ENCODE peak calls at places on chromosomes 16 and 17, in seven cellular contexts. D, T, I, B, Q, H and X are unnamed samples.

GRCh38 chr16:16083421-16084156 is 134.2 kb downstream of the ABCC1 start:
- DNase-seq in H (no peak), T (no peak), I (no peak), B (no peak), Q (no peak), D (no peak), X (no peak)

GRCh38 chr16:88854306-88855111 is 2.2 kb downstream of the GALNS start:
- DNase-seq in T (no peak), H (no peak), D (no peak), I (no peak), Q (peak), B (no peak), X (no peak)

GRCh38 chr16:30715777-30716445 is 16.9 kb downstream of the SRCAP start:
- DNase-seq in T (no peak), B (no peak), D (no peak), Q (peak), I (no peak), H (no peak), X (no peak)

GRCh38 chr16:56933828-56934598 is 2.1 kb downstream of the HERPUD1 start:
- DNase-seq in Q (no peak), T (no peak), B (peak), D (no peak), H (no peak), I (no peak), X (no peak)

GRCh38 chr17:38727661-38728220 is 2.4 kb upstream of the CISD3 start:
- DNase-seq in Q (no peak), B (no peak), H (no peak), D (no peak), I (no peak), T (no peak), X (no peak)

GRCh38 chr16:11621539-11621919 is 34.8 kb upstream of the LITAF start:
- DNase-seq in T (no peak), Q (no peak), B (no peak), I (no peak), D (no peak), H (no peak), X (no peak)

GRCh38 chr17:885971-886571 is 93.5 kb downstream of the NXN start:
- DNase-seq in D (peak), T (peak), H (no peak), B (peak), I (no peak), Q (no peak), X (no peak)

GRCh38 chr17:45149669-45150603 is 1.7 kb downstream of the HEXIM1 start:
- DNase-seq in H (peak), T (peak), B (peak), Q (peak), D (peak), I (no peak), X (no peak)

GRCh38 chr17:60577147-60577925 is 22.7 kb upstream of the PPM1D start:
- DNase-seq in D (no peak), T (peak), H (no peak), Q (no peak), B (peak), I (no peak), X (no peak)

GRCh38 chr16:89357055-89357454 is 133.3 kb downstream of the ANKRD11 start:
- DNase-seq in I (no peak), D (no peak), B (no peak), Q (no peak), H (no peak), T (no peak), X (no peak)

GRCh38 chr16:15574614-15574948 is 68.4 kb downstream of the MARF1 start:
- DNase-seq in D (no peak), H (no peak), B (no peak), I (no peak), Q (no peak), T (no peak), X (no peak)

GRCh38 chr17:64166876-64167275 is 36.9 kb upstream of the ERN1 start:
- DNase-seq in D (no peak), B (no peak), H (no peak), Q (no peak), T (no peak), I (no peak), X (no peak)

GRCh38 chr16:81678326-81679095 is 100.6 kb upstream of the PLCG2 start:
- DNase-seq in Q (no peak), I (no peak), T (no peak), D (no peak), H (no peak), B (no peak), X (no peak)

GRCh38 chr17:30173649-30174048 is 57.0 kb downstream of the NSRP1 start:
- DNase-seq in I (no peak), H (no peak), T (no peak), D (no peak), B (no peak), Q (no peak), X (no peak)

GRCh38 chr16:55491691-55492090 is 12.7 kb downstream of the MMP2 start:
- DNase-seq in H (no peak), B (no peak), Q (no peak), D (no peak), I (no peak), T (no peak), X (no peak)

GRCh38 chr17:58517928-58518609 is 3.6 kb upstream of the MTMR4 start:
- DNase-seq in I (peak), Q (peak), H (peak), B (peak), T (peak), D (peak), X (peak)

GRCh38 chr17:42286411-42287295 is 1.6 kb upstream of the STAT5A start:
- DNase-seq in Q (peak), T (no peak), D (no peak), H (no peak), I (no peak), B (no peak), X (no peak)

GRCh38 chr16:67537270-67537635 is 8.6 kb downstream of the RIPOR1 start:
- DNase-seq in H (peak), T (peak), Q (peak), D (no peak), I (no peak), B (peak), X (no peak)

GRCh38 chr17:4858880-4859260 is 25.7 kb downstream of the MINK1 start:
- DNase-seq in H (no peak), Q (no peak), I (no peak), T (peak), B (peak), D (no peak), X (no peak)

GRCh38 chr16:85718682-85719081 is 29.9 kb upstream of the GINS2 start:
- DNase-seq in T (no peak), B (peak), I (no peak), Q (no peak), H (peak), D (no peak), X (no peak)

GRCh38 chr16:4266372-4266771 is 6.5 kb downstream of the TFAP4 start:
- DNase-seq in H (no peak), B (no peak), T (no peak), I (no peak), Q (no peak), D (no peak), X (no peak)

GRCh38 chr16:65196696-65197095 is 74.8 kb upstream of the CDH11 start:
- DNase-seq in B (no peak), T (no peak), H (no peak), D (no peak), Q (no peak), I (no peak), X (no peak)

GRCh38 chr16:1974157-1975070 is 2.6 kb downstream of the TBL3 start:
- DNase-seq in I (no peak), D (no peak), T (no peak), B (no peak), H (no peak), Q (no peak), X (no peak)

GRCh38 chr17:27569257-27569722 is 61.7 kb upstream of the LGALS9 start:
- DNase-seq in D (no peak), Q (peak), H (peak), B (peak), T (no peak), I (no peak), X (no peak)

GRCh38 chr17:21019976-21020575 is 22.7 kb downstream of the USP22 start:
- DNase-seq in H (peak), B (peak), I (no peak), Q (peak), D (no peak), T (no peak), X (no peak)

GRCh38 chr16:74607967-74608356 is 1.0 kb upstream of the GLG1 start:
- DNase-seq in D (no peak), B (no peak), H (peak), Q (no peak), T (no peak), I (no peak), X (no peak)

GRCh38 chr17:39823407-39824054 is 40.6 kb downstream of the IKZF3 start:
- DNase-seq in H (peak), B (no peak), T (no peak), D (no peak), Q (no peak), I (no peak), X (no peak)

GRCh38 chr16:1514507-1514906 is 19.0 kb upstream of the TMEM204 start:
- DNase-seq in I (no peak), B (no peak), D (no peak), Q (no peak), H (no peak), T (no peak), X (no peak)

GRCh38 chr16:21685034-21685455 is 21.3 kb downstream of the OTOA start:
- DNase-seq in H (peak), I (no peak), Q (no peak), B (no peak), T (no peak), D (no peak), X (no peak)

GRCh38 chr17:67491009-67491677 is 114.1 kb downstream of the PITPNC1 start:
- DNase-seq in D (peak), H (peak), T (peak), B (peak), I (peak), Q (peak), X (peak)

GRCh38 chr17:550041-550398 is 164.6 kb downstream of the VPS53 start:
- DNase-seq in D (no peak), B (no peak), I (no peak), T (no peak), Q (no peak), H (no peak), X (no peak)

GRCh38 chr17:8095361-8095760 is 7.8 kb upstream of the ALOX12B start:
- DNase-seq in H (no peak), Q (no peak), I (no peak), B (no peak), D (no peak), T (no peak), X (no peak)

GRCh38 chr17:1588781-1589585 is 26.4 kb upstream of the PITPNA start:
- DNase-seq in B (no peak), Q (no peak), I (no peak), D (no peak), H (no peak), T (no peak), X (peak)

GRCh38 chr17:42042598-42043319 is 7.6 kb downstream of the C17orf113 start:
- DNase-seq in D (no peak), H (no peak), T (no peak), Q (no peak), I (no peak), B (peak), X (no peak)

DNA sequence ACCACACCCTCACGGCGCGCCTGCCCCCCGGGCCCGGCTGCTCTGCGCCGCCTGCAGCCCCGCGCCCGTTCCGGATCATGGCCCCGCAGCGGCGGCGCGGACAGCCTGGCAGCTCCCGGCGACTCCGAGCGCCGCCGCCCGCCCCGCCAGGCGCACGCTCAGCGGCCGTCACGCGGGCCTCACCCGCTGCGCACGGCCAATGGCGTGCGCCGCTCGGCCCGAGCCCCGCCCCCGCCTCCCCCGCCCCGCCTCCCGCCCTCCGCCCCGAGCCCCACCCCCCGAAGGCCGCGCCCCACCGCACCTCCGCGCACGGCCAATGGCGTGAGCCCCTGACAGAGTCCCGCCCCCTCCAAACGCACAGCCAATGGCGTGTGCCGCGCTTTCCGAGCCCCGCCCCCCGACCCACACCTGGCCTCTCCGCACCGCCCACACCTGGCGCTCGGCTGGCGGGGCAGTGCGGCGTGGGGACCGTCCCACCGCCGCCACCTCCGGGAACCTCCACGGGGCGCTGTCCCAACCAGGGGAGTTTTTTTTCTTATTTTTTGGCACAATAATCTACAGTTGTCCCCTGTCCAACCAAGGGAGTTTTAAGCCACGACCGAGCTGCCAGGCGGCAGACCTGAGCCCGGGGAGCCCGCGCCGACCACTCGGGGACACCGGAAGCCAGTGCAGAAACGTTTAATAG is at the start of gene PCYT2:
- DNase-seq in H (peak), B (peak), T (peak), D (peak), I (peak), Q (peak), X (peak)
- TF ChIP-seq CTCF in H (peak), B (peak), T (no peak), D (no peak), I (no peak), Q (no peak), X (no peak)

GRCh38 chr17:73013816-73014663 is 78.4 kb downstream of the SLC39A11 start:
- DNase-seq in T (no peak), Q (no peak), B (no peak), H (peak), D (no peak), I (no peak), X (peak)

GRCh38 chr17:73013299-73013698 is 79.2 kb downstream of the SLC39A11 start:
- DNase-seq in T (no peak), B (no peak), Q (no peak), H (no peak), I (no peak), D (no peak), X (no peak)

GRCh38 chr17:73010414-73010813 is 82.1 kb downstream of the SLC39A11 start:
- DNase-seq in Q (no peak), I (no peak), T (no peak), B (no peak), D (no peak), H (no peak), X (no peak)

GRCh38 chr17:73007447-73007846 is 85.0 kb downstream of the SLC39A11 start:
- DNase-seq in H (no peak), D (no peak), I (no peak), B (peak), T (no peak), Q (no peak), X (no peak)

GRCh38 chr17:73011016-73011486 is 81.4 kb downstream of the SLC39A11 start:
- DNase-seq in Q (no peak), T (no peak), D (no peak), I (no peak), H (no peak), B (no peak), X (no peak)
- H3K4me3 ChIP-seq in Q (peak), T (no peak), D (no peak), I (no peak), H (no peak), B (no peak), X (no peak)

DNA sequence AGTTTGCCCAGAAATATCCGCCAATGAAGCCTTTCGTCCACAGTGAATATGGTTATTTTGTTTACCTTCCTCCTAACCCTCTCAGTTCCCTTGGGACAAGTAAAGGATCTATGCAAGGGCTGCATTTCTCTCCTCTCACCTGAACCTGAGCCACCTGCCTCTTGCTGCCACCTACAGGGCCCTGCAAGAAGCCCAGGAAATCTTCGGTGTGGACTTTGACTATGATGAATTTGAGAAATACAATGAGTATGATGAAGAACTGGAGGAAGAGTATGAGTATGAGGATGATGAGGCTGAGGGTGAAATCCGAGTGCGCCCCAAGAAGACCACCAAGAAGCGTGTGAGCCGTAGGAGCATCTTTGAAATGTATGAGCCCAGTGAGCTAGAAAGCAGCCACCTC is 14.0 kb downstream of the SUPT6H start:
- DNase-seq in Q (no peak), H (no peak), B (no peak), I (no peak), T (no peak), D (no peak), X (no peak)
- TF ChIP-seq CTCF in Q (no peak), H (peak), B (no peak), I (peak), T (no peak), D (peak), X (peak)

GRCh38 chr17:80423536-80424225 is 8.7 kb downstream of the ENDOV start:
- DNase-seq in I (no peak), B (no peak), D (no peak), T (no peak), Q (no peak), H (no peak), X (no peak)
- H3K4me3 ChIP-seq in I (no peak), B (no peak), D (no peak), T (no peak), Q (no peak), H (no peak), X (no peak)

DNA sequence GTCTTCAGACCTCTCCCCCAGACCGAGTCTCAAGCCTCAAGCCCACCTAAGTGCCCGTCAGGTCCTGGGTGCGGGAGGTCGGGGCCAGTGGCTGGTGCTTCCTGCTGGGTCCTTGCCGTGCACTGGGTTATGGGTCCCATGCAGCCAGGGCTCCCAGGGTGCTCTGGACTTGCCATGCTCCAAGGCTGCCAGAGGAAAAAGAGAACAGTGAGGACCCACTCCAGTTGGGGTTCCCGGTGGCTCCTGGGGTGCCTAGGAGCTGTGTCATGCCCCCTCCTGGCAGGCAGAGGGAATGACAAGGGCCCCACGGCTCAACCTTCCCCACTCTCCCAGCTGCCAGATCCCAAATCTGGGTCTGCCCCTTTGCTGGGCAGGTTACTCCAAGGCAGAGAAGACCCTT is 3.8 kb downstream of the SNX20 start:
- DNase-seq in D (no peak), I (no peak), Q (peak), B (no peak), H (no peak), T (no peak), X (no peak)
- TF ChIP-seq CTCF in D (peak), I (peak), Q (no peak), B (no peak), H (peak), T (no peak), X (peak)

GRCh38 chr17:49995055-49995738 is at the start of gene DLX3:
- DNase-seq in T (peak), D (no peak), H (peak), B (peak), Q (no peak), I (peak), X (peak)
- H3K4me3 ChIP-seq in T (peak), D (no peak), H (peak), B (no peak), Q (peak), I (peak), X (no peak)

DNA sequence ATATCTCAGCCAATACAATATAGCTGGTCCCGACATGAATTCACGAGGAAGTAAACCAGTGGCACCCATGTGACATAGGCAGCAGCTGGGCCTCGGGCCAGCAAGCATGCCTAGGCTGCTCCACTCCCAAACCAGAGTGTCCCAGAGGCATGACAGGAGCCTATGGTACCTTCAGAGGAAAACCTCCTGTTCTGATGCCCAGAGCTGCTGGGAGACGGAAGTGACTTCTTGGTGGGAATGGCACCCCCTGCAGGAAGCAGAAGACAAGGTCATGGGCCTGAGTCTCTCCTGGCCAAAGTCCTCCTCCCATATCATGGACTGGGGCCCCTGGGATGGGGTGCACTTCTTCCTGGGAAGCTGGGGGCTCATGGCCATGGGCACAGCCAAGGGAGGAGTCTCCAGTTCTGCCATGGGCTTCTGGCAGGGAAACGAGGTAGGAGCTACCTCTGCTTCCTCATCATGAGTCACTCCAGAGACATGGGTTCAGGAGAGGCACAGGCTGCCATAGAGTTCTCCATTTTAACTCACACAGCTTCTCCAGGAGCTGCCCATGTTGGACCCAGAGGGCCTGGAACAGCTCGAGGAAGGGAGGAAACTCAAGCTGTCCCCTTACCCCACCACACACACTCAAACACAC is 13.4 kb downstream of the FBF1 start:
- DNase-seq in T (no peak), Q (no peak), I (no peak), D (no peak), H (peak), B (peak), X (no peak)
- TF ChIP-seq CTCF in T (no peak), Q (no peak), I (peak), D (no peak), H (peak), B (no peak), X (no peak)